ENCODE peak calls at places on chromosomes 6 and 20, in eight cellular contexts. R, A, G, J, M, I, B and V are unnamed samples.

GRCh38 chr6:156943167-156943566 is 166.0 kb downstream of the ARID1B start:
- DNase-seq in R (no peak), A (no peak), G (no peak), J (no peak), M (no peak), I (no peak), B (no peak), V (peak)

GRCh38 chr6:47044418-47044817 is 2.3 kb upstream of the ADGRF1 start:
- DNase-seq in R (peak), A (no peak), G (no peak), J (no peak), M (no peak), I (peak), B (peak), V (peak)

GRCh38 chr6:105606871-105607421 is 204.1 kb upstream of the PREP start:
- DNase-seq in R (no peak), A (no peak), G (no peak), J (no peak), M (no peak), I (no peak), B (no peak), V (no peak)

GRCh38 chr6:27514906-27515495 is 42.1 kb upstream of the ZNF184 start:
- DNase-seq in R (no peak), A (no peak), G (no peak), J (no peak), M (no peak), I (no peak), B (no peak), V (no peak)

GRCh38 chr6:50958148-50958547 is 139.5 kb downstream of the TFAP2B start:
- DNase-seq in R (no peak), A (no peak), G (no peak), J (no peak), M (no peak), I (no peak), B (no peak), V (no peak)

GRCh38 chr6:150631283-150631981 is 31.7 kb downstream of the PLEKHG1 start:
- DNase-seq in R (peak), A (no peak), G (no peak), J (no peak), M (no peak), I (no peak), B (no peak), V (no peak)

GRCh38 chr6:140208286-140208685 is 833.8 kb upstream of the CITED2 start:
- DNase-seq in R (no peak), A (no peak), G (no peak), J (no peak), M (no peak), I (no peak), B (no peak), V (no peak)

GRCh38 chr6:16849280-16850210 is 88.3 kb upstream of the ATXN1 start:
- DNase-seq in R (peak), A (no peak), G (no peak), J (peak), M (peak), I (peak), B (peak), V (peak)

GRCh38 chr6:7080311-7080710 is 27.4 kb upstream of the RREB1 start:
- DNase-seq in R (peak), A (no peak), G (no peak), J (no peak), M (no peak), I (no peak), B (no peak), V (no peak)

GRCh38 chr6:37550436-37550835 is 50.7 kb upstream of the CCDC167 start:
- DNase-seq in R (no peak), A (no peak), G (no peak), J (peak), M (no peak), I (peak), B (no peak), V (peak)

GRCh38 chr20:62662422-62662821 is 20.1 kb downstream of the SLCO4A1 start:
- DNase-seq in R (no peak), A (no peak), G (no peak), J (peak), M (peak), I (peak), B (no peak), V (no peak)

GRCh38 chr20:38209054-38209675 is 44.1 kb upstream of the TGM2 start:
- DNase-seq in R (no peak), A (no peak), G (peak), J (no peak), M (no peak), I (no peak), B (no peak), V (no peak)

GRCh38 chr20:38806855-38807655 is 1.6 kb downstream of the PPP1R16B start:
- DNase-seq in R (peak), A (no peak), G (no peak), J (no peak), M (no peak), I (no peak), B (no peak), V (no peak)

GRCh38 chr20:43430265-43430664 is 27.4 kb upstream of the SRSF6 start:
- DNase-seq in R (no peak), A (no peak), G (no peak), J (no peak), M (no peak), I (no peak), B (no peak), V (no peak)

GRCh38 chr6:25318589-25318988 is 39.4 kb downstream of the CARMIL1 start:
- DNase-seq in R (no peak), A (no peak), G (no peak), J (no peak), M (no peak), I (no peak), B (no peak), V (no peak)

GRCh38 chr6:16355699-16356481 is 117.5 kb downstream of the GMPR start:
- DNase-seq in R (no peak), A (no peak), G (no peak), J (no peak), M (no peak), I (peak), B (no peak), V (peak)

GRCh38 chr20:22001886-22002285 is 296.4 kb downstream of the PAX1 start:
- DNase-seq in R (no peak), A (no peak), G (no peak), J (no peak), M (no peak), I (no peak), B (no peak), V (no peak)

DNA sequence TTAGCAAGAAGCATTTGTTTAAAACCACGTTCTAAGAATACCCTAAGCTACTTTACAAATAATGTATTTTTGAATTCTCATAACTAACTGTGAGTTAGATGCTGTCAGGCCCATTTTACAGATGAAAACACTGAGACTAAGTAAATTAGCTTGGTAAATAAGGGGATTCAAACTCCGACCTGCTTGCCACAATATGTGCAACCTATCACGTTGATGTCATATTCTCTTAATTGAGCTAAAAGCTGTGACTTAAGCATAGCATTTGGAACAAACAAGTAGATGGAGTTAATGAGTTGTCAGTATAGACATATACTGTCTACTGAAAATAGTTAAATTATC is 9.4 kb upstream of the PERP start:
- DNase-seq in R (no peak), A (no peak), G (no peak), J (no peak), M (no peak), I (no peak), B (no peak), V (no peak)
- TF ChIP-seq CTCF in R (no peak), A (no peak), G (no peak), J (no peak), M (no peak), I (no peak), B (no peak), V (no peak)

GRCh38 chr6:39847216-39847615 is 55.0 kb downstream of the DAAM2 start:
- DNase-seq in R (no peak), A (peak), G (peak), J (no peak), M (no peak), I (peak), B (peak), V (no peak)

GRCh38 chr6:39848171-39848570 is 56.0 kb downstream of the DAAM2 start:
- DNase-seq in R (no peak), A (no peak), G (no peak), J (no peak), M (no peak), I (no peak), B (no peak), V (no peak)

GRCh38 chr6:39850897-39851296 is 58.7 kb downstream of the DAAM2 start:
- DNase-seq in R (no peak), A (no peak), G (peak), J (no peak), M (no peak), I (peak), B (no peak), V (no peak)

GRCh38 chr6:39849764-39850163 is 57.6 kb downstream of the DAAM2 start:
- DNase-seq in R (no peak), A (no peak), G (peak), J (no peak), M (peak), I (peak), B (peak), V (no peak)

DNA sequence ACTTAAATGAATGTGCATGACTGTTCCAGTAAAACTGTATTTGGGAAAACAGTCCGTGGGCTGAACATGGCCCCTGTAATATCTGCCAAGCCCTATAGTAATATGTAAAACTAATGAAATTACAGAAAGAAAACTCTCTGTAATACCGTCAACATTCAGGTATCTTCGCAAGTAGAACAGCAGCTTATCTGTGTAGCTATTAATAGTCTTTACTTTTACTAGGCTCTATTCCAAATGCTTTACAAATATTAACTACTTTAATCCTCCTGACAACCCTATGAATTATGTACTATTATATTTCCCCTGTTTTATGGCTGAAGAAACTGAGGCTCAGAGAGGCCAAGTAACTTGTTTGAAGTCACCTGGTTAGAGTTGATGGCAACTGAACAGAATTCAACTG is 57.1 kb downstream of the DAAM2 start:
- DNase-seq in R (no peak), A (no peak), G (no peak), J (no peak), M (no peak), I (no peak), B (no peak), V (no peak)
- H3K4me3 ChIP-seq in R (no peak), A (no peak), G (no peak), J (no peak), M (no peak), I (no peak), B (no peak), V (no peak)

GRCh38 chr6:137975058-137975940 is 108.2 kb downstream of the TNFAIP3 start:
- DNase-seq in R (peak), A (no peak), G (no peak), J (no peak), M (no peak), I (peak), B (no peak), V (peak)
- TF ChIP-seq CTCF in R (no peak), A (no peak), G (no peak), J (peak), M (peak), I (peak), B (no peak), V (peak)

GRCh38 chr6:26474439-26474881 is 16.7 kb downstream of the BTN2A1 start:
- DNase-seq in R (no peak), A (no peak), G (no peak), J (no peak), M (no peak), I (no peak), B (no peak), V (no peak)
- H3K4me3 ChIP-seq in R (peak), A (no peak), G (peak), J (peak), M (peak), I (peak), B (peak), V (peak)

DNA sequence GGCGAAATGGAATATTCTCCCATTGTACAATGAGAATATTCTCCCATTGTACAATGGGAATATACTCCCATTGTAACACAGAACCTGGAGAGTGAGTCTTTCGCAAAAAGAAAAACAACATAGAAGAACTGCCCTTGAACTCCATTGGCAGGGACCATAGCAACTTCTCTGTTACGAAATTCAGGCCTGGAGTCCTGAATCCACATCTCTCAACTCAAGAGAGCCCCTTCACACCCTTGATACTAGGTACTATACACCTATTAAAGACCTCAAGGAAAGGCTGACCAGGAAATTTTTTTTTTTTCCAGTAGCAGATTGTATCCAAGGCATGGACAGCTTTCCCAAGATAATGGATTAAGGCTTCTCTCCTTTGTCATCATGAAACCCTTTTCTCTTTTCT is 1687.0 kb downstream of the GRIK2 start:
- DNase-seq in R (no peak), A (no peak), G (no peak), J (no peak), M (no peak), I (no peak), B (no peak), V (no peak)
- TF ChIP-seq CTCF in R (no peak), A (no peak), G (no peak), J (no peak), M (no peak), I (no peak), B (no peak), V (no peak)

GRCh38 chr6:136787726-136788068 is 4.6 kb downstream of the MAP3K5 start:
- DNase-seq in R (no peak), A (no peak), G (no peak), J (no peak), M (no peak), I (no peak), B (no peak), V (no peak)

GRCh38 chr6:136784910-136785746 is 7.1 kb downstream of the MAP3K5 start:
- DNase-seq in R (peak), A (no peak), G (peak), J (no peak), M (no peak), I (peak), B (no peak), V (no peak)

GRCh38 chr6:136790411-136791295 is 1.6 kb downstream of the MAP3K5 start:
- DNase-seq in R (no peak), A (no peak), G (no peak), J (no peak), M (no peak), I (no peak), B (no peak), V (peak)

GRCh38 chr6:136786708-136787107 is 5.6 kb downstream of the MAP3K5 start:
- DNase-seq in R (peak), A (no peak), G (no peak), J (no peak), M (no peak), I (no peak), B (no peak), V (no peak)

GRCh38 chr6:136788069-136788902 is 4.0 kb downstream of the MAP3K5 start:
- DNase-seq in R (peak), A (no peak), G (no peak), J (peak), M (peak), I (peak), B (peak), V (peak)
- H3K4me3 ChIP-seq in R (peak), A (no peak), G (no peak), J (peak), M (peak), I (peak), B (no peak), V (no peak)

GRCh38 chr6:90294989-90295853 is 1.4 kb downstream of the BACH2 start:
- DNase-seq in R (peak), A (peak), G (peak), J (peak), M (no peak), I (peak), B (peak), V (peak)
- TF ChIP-seq CTCF in R (no peak), A (no peak), G (no peak), J (peak), M (peak), I (no peak), B (peak), V (peak)

GRCh38 chr20:49989234-49990065 is 6.7 kb downstream of the SNAI1 start:
- DNase-seq in R (peak), A (peak), G (peak), J (peak), M (peak), I (peak), B (peak), V (peak)
- H3K4me3 ChIP-seq in R (no peak), A (no peak), G (no peak), J (no peak), M (no peak), I (peak), B (peak), V (no peak)